ENCODE peak calls at places on chromosomes 11 and 22, in five cellular contexts. One of them, this sample, is unnamed.

GRCh38 chr22:20221421-20222340 is 46.4 kb downstream of the RTN4R start:
- DNase-seq in small intestine: no peak
- DNase-seq in fibroblast of lung: no peak
- DNase-seq in HepG2: no peak
- DNase-seq in uterus: no peak
- DNase-seq in this sample: no peak

GRCh38 chr11:64620286-64620962 is 29.4 kb downstream of the SLC22A12 start:
- DNase-seq in small intestine: peak; percentile 72
- DNase-seq in fibroblast of lung: no peak
- DNase-seq in HepG2: peak; percentile 9
- DNase-seq in uterus: peak; percentile 62
- DNase-seq in this sample: no peak

GRCh38 chr11:120305286-120305685 is 19.8 kb upstream of the TLCD5 start:
- DNase-seq in small intestine: peak; percentile 77
- DNase-seq in fibroblast of lung: no peak
- DNase-seq in HepG2: no peak
- DNase-seq in uterus: no peak
- DNase-seq in this sample: no peak

GRCh38 chr11:131099013-131099412 is 182.7 kb upstream of the SNX19 start:
- DNase-seq in small intestine: no peak
- DNase-seq in fibroblast of lung: peak; percentile 61
- DNase-seq in HepG2: peak; percentile 75
- DNase-seq in uterus: no peak
- DNase-seq in this sample: peak; percentile 35

GRCh38 chr22:42842658-42843370 is 14.3 kb downstream of the ARFGAP3 start:
- DNase-seq in small intestine: no peak
- DNase-seq in fibroblast of lung: peak; percentile 47
- DNase-seq in HepG2: no peak
- DNase-seq in uterus: peak; percentile 1
- DNase-seq in this sample: no peak

GRCh38 chr11:14183973-14184372 is 175.0 kb downstream of the RRAS2 start:
- DNase-seq in small intestine: peak; percentile 4
- DNase-seq in fibroblast of lung: no peak
- DNase-seq in HepG2: no peak
- DNase-seq in uterus: no peak
- DNase-seq in this sample: no peak

GRCh38 chr11:79237676-79238075 is 203.2 kb downstream of the TENM4 start:
- DNase-seq in small intestine: no peak
- DNase-seq in fibroblast of lung: peak; percentile 98
- DNase-seq in HepG2: no peak
- DNase-seq in uterus: peak; percentile 22
- DNase-seq in this sample: peak; percentile 76

GRCh38 chr11:101862410-101863233 is 52.2 kb upstream of the CEP126 start:
- DNase-seq in small intestine: peak; percentile 55
- DNase-seq in fibroblast of lung: peak; percentile 75
- DNase-seq in HepG2: peak; percentile 76
- DNase-seq in uterus: no peak
- DNase-seq in this sample: no peak

GRCh38 chr11:64763804-64764611 is 4.2 kb upstream of the PYGM start:
- DNase-seq in small intestine: peak; percentile 39
- DNase-seq in fibroblast of lung: no peak
- DNase-seq in HepG2: no peak
- DNase-seq in uterus: no peak
- DNase-seq in this sample: no peak

GRCh38 chr11:111814567-111814966 is 48.4 kb upstream of the PPP2R1B start:
- DNase-seq in small intestine: no peak
- DNase-seq in fibroblast of lung: peak; percentile 70
- DNase-seq in HepG2: no peak
- DNase-seq in uterus: no peak
- DNase-seq in this sample: peak; percentile 81

GRCh38 chr11:101706541-101706940 is 122.7 kb upstream of the TRPC6 start:
- DNase-seq in small intestine: no peak
- DNase-seq in fibroblast of lung: peak; percentile 51
- DNase-seq in HepG2: no peak
- DNase-seq in uterus: no peak
- DNase-seq in this sample: peak; percentile 44

GRCh38 chr22:44578516-44579230 is 80.6 kb upstream of the RTL6 start:
- DNase-seq in small intestine: no peak
- DNase-seq in fibroblast of lung: no peak
- DNase-seq in HepG2: no peak
- DNase-seq in uterus: no peak
- DNase-seq in this sample: no peak

GRCh38 chr11:5297671-5298070 is 4.1 kb downstream of the OR51B4 start:
- DNase-seq in small intestine: no peak
- DNase-seq in fibroblast of lung: peak; percentile 13
- DNase-seq in HepG2: no peak
- DNase-seq in uterus: no peak
- DNase-seq in this sample: no peak

GRCh38 chr11:123654566-123655081 is at the start of gene SCN3B:
- DNase-seq in small intestine: peak; percentile 63
- DNase-seq in fibroblast of lung: peak; percentile 81
- DNase-seq in HepG2: peak; percentile 24
- DNase-seq in uterus: peak; percentile 63
- DNase-seq in this sample: no peak

GRCh38 chr11:76763573-76764348 is 19.4 kb upstream of the TSKU start:
- DNase-seq in small intestine: no peak
- DNase-seq in fibroblast of lung: peak; percentile 95
- DNase-seq in HepG2: no peak
- DNase-seq in uterus: no peak
- DNase-seq in this sample: peak; percentile 61

GRCh38 chr11:45638051-45638450 is 27.4 kb downstream of the CHST1 start:
- DNase-seq in small intestine: no peak
- DNase-seq in fibroblast of lung: no peak
- DNase-seq in HepG2: no peak
- DNase-seq in uterus: no peak
- DNase-seq in this sample: no peak

GRCh38 chr22:39514373-39514973 is 5.9 kb upstream of the ATF4 start:
- DNase-seq in small intestine: peak; percentile 47
- DNase-seq in fibroblast of lung: no peak
- DNase-seq in HepG2: no peak
- DNase-seq in uterus: peak; percentile 49
- DNase-seq in this sample: no peak

GRCh38 chr22:45105281-45105700 is 58.4 kb upstream of the NUP50 start:
- DNase-seq in small intestine: peak; percentile 11
- DNase-seq in fibroblast of lung: peak; percentile 55
- DNase-seq in HepG2: peak; percentile 35
- DNase-seq in uterus: no peak
- DNase-seq in this sample: peak; percentile 57

GRCh38 chr11:41201156-41201555 is 258.3 kb downstream of the LRRC4C start:
- DNase-seq in small intestine: no peak
- DNase-seq in fibroblast of lung: peak; percentile 36
- DNase-seq in HepG2: peak; percentile 21
- DNase-seq in uterus: no peak
- DNase-seq in this sample: no peak

GRCh38 chr11:117219455-117219854 is 12.4 kb downstream of the PCSK7 start:
- DNase-seq in small intestine: no peak
- DNase-seq in fibroblast of lung: no peak
- DNase-seq in HepG2: no peak
- DNase-seq in uterus: no peak
- DNase-seq in this sample: no peak
- H3K36me3 ChIP-seq in small intestine: peaks cover 17% of the 10 kb centered on the region
- H3K36me3 ChIP-seq in fibroblast of lung: peaks cover 3% of the 10 kb centered on the region
- H3K36me3 ChIP-seq in HepG2: no peaks in the 10 kb centered on the region
- H3K36me3 ChIP-seq in uterus: no peaks in the 10 kb centered on the region
- H3K36me3 ChIP-seq in this sample: peaks cover 12% of the 10 kb centered on the region

GRCh38 chr22:29343313-29343805 is 27.9 kb upstream of the RASL10A start:
- DNase-seq in small intestine: no peak
- DNase-seq in fibroblast of lung: peak; percentile 81
- DNase-seq in HepG2: no peak
- DNase-seq in uterus: no peak
- DNase-seq in this sample: peak; percentile 43

GRCh38 chr22:29344137-29344536 is 28.6 kb upstream of the RASL10A start:
- DNase-seq in small intestine: no peak
- DNase-seq in fibroblast of lung: peak; percentile 99
- DNase-seq in HepG2: peak; percentile 12
- DNase-seq in uterus: peak; percentile 75
- DNase-seq in this sample: peak; percentile 84

GRCh38 chr22:29341849-29342127 is 26.3 kb upstream of the RASL10A start:
- DNase-seq in small intestine: no peak
- DNase-seq in fibroblast of lung: no peak
- DNase-seq in HepG2: no peak
- DNase-seq in uterus: no peak
- DNase-seq in this sample: no peak

GRCh38 chr22:29342177-29342576 is 26.7 kb upstream of the RASL10A start:
- DNase-seq in small intestine: no peak
- DNase-seq in fibroblast of lung: no peak
- DNase-seq in HepG2: peak; percentile 44
- DNase-seq in uterus: no peak
- DNase-seq in this sample: no peak

GRCh38 chr22:29342577-29343312 is 27.2 kb upstream of the RASL10A start:
- DNase-seq in small intestine: no peak
- DNase-seq in fibroblast of lung: peak; percentile 6
- DNase-seq in HepG2: peak; percentile 60
- DNase-seq in uterus: no peak
- DNase-seq in this sample: no peak
- H3K36me3 ChIP-seq in small intestine: peaks cover 32% of the 10 kb centered on the region
- H3K36me3 ChIP-seq in fibroblast of lung: peaks cover 32% of the 10 kb centered on the region
- H3K36me3 ChIP-seq in HepG2: peaks cover 15% of the 10 kb centered on the region
- H3K36me3 ChIP-seq in uterus: no peaks in the 10 kb centered on the region
- H3K36me3 ChIP-seq in this sample: peaks cover 27% of the 10 kb centered on the region

GRCh38 chr11:47750725-47751124 is 16.4 kb downstream of the FNBP4 start:
- DNase-seq in small intestine: no peak
- DNase-seq in fibroblast of lung: no peak
- DNase-seq in HepG2: no peak
- DNase-seq in uterus: no peak
- DNase-seq in this sample: no peak
- H3K36me3 ChIP-seq in small intestine: peaks cover 16% of the 10 kb centered on the region
- H3K36me3 ChIP-seq in fibroblast of lung: peaks cover 22% of the 10 kb centered on the region
- H3K36me3 ChIP-seq in HepG2: peaks cover 34% of the 10 kb centered on the region
- H3K36me3 ChIP-seq in uterus: no peaks in the 10 kb centered on the region
- H3K36me3 ChIP-seq in this sample: peaks cover 34% of the 10 kb centered on the region

GRCh38 chr11:75271730-75272129 is 31.2 kb downstream of the TPBGL start:
- DNase-seq in small intestine: no peak
- DNase-seq in fibroblast of lung: no peak
- DNase-seq in HepG2: no peak
- DNase-seq in uterus: no peak
- DNase-seq in this sample: no peak
- H3K36me3 ChIP-seq in small intestine: peaks cover 9% of the 10 kb centered on the region
- H3K36me3 ChIP-seq in fibroblast of lung: no peaks in the 10 kb centered on the region
- H3K36me3 ChIP-seq in HepG2: peaks cover 20% of the 10 kb centered on the region
- H3K36me3 ChIP-seq in uterus: no peaks in the 10 kb centered on the region
- H3K36me3 ChIP-seq in this sample: no peaks in the 10 kb centered on the region

GRCh38 chr11:673866-674265 is 21.2 kb downstream of the DEAF1 start:
- DNase-seq in small intestine: no peak
- DNase-seq in fibroblast of lung: no peak
- DNase-seq in HepG2: no peak
- DNase-seq in uterus: no peak
- DNase-seq in this sample: no peak
- H3K36me3 ChIP-seq in small intestine: peaks cover 9% of the 10 kb centered on the region
- H3K36me3 ChIP-seq in fibroblast of lung: peaks cover 9% of the 10 kb centered on the region
- H3K36me3 ChIP-seq in HepG2: peaks cover 17% of the 10 kb centered on the region
- H3K36me3 ChIP-seq in uterus: no peaks in the 10 kb centered on the region
- H3K36me3 ChIP-seq in this sample: peaks cover 16% of the 10 kb centered on the region

This sample was measured in BJ.